ENCODE peak calls at places on chromosomes 6 and 20, in five cellular contexts. One of them, this sample, is unnamed.

GRCh38 chr20:32987044-32987825 is 17.0 kb downstream of the SUN5 start:
- DNase-seq in aorta: no peak
- DNase-seq in NCI-H226: no peak
- DNase-seq in central memory CD4-positive, alpha-beta T cell: no peak
- DNase-seq in AG08396: no peak
- DNase-seq in this sample: no peak

GRCh38 chr20:3749689-3750639 is 17.5 kb downstream of the HSPA12B start:
- DNase-seq in AG08396: peak
- DNase-seq in NCI-H226: no peak
- DNase-seq in central memory CD4-positive, alpha-beta T cell: no peak
- DNase-seq in aorta: no peak
- DNase-seq in this sample: no peak

GRCh38 chr20:41072099-41072798 is 43.6 kb downstream of the TOP1 start:
- DNase-seq in AG08396: peak
- DNase-seq in NCI-H226: peak
- DNase-seq in central memory CD4-positive, alpha-beta T cell: no peak
- DNase-seq in aorta: no peak
- DNase-seq in this sample: no peak

GRCh38 chr6:71252960-71253359 is 35.7 kb upstream of the OGFRL1 start:
- DNase-seq in aorta: no peak
- DNase-seq in AG08396: no peak
- DNase-seq in NCI-H226: no peak
- DNase-seq in central memory CD4-positive, alpha-beta T cell: no peak
- DNase-seq in this sample: no peak

GRCh38 chr6:39426057-39426592 is 103.6 kb upstream of the KCNK16 start:
- DNase-seq in AG08396: peak
- DNase-seq in NCI-H226: peak
- DNase-seq in central memory CD4-positive, alpha-beta T cell: no peak
- DNase-seq in aorta: no peak
- DNase-seq in this sample: no peak

GRCh38 chr6:105608711-105609374 is 206.0 kb upstream of the PREP start:
- DNase-seq in aorta: no peak
- DNase-seq in central memory CD4-positive, alpha-beta T cell: no peak
- DNase-seq in NCI-H226: peak
- DNase-seq in AG08396: peak
- DNase-seq in this sample: no peak

GRCh38 chr6:150680510-150680909 is 80.8 kb downstream of the PLEKHG1 start:
- DNase-seq in aorta: no peak
- DNase-seq in NCI-H226: no peak
- DNase-seq in central memory CD4-positive, alpha-beta T cell: no peak
- DNase-seq in AG08396: no peak
- DNase-seq in this sample: no peak

GRCh38 chr6:169931223-169931760 is 179.9 kb downstream of the ERMARD start:
- DNase-seq in AG08396: no peak
- DNase-seq in aorta: no peak
- DNase-seq in NCI-H226: no peak
- DNase-seq in central memory CD4-positive, alpha-beta T cell: no peak
- DNase-seq in this sample: no peak

GRCh38 chr20:17849901-17850673 is 118.5 kb downstream of the SNX5 start:
- DNase-seq in AG08396: peak
- DNase-seq in NCI-H226: peak
- DNase-seq in aorta: peak
- DNase-seq in central memory CD4-positive, alpha-beta T cell: no peak
- DNase-seq in this sample: no peak

GRCh38 chr6:90720404-90720803 is 133.5 kb upstream of the MAP3K7 start:
- DNase-seq in aorta: no peak
- DNase-seq in AG08396: no peak
- DNase-seq in NCI-H226: peak
- DNase-seq in central memory CD4-positive, alpha-beta T cell: no peak
- DNase-seq in this sample: no peak

GRCh38 chr20:59084041-59084841 is 41.7 kb upstream of the PRELID3B start:
- DNase-seq in aorta: no peak
- DNase-seq in NCI-H226: no peak
- DNase-seq in central memory CD4-positive, alpha-beta T cell: no peak
- DNase-seq in AG08396: no peak
- DNase-seq in this sample: no peak

GRCh38 chr6:112502348-112503130 is 155.4 kb downstream of the RFPL4B start:
- DNase-seq in aorta: no peak
- DNase-seq in AG08396: peak
- DNase-seq in NCI-H226: no peak
- DNase-seq in central memory CD4-positive, alpha-beta T cell: no peak
- DNase-seq in this sample: no peak

GRCh38 chr20:62641749-62642665 is at the start of gene SLCO4A1:
- DNase-seq in central memory CD4-positive, alpha-beta T cell: peak
- DNase-seq in AG08396: peak
- DNase-seq in NCI-H226: peak
- DNase-seq in aorta: peak
- DNase-seq in this sample: no peak

GRCh38 chr6:42043787-42044475 is 6.4 kb upstream of the TAF8 start:
- DNase-seq in NCI-H226: peak
- DNase-seq in AG08396: peak
- DNase-seq in central memory CD4-positive, alpha-beta T cell: peak
- DNase-seq in aorta: peak
- DNase-seq in this sample: peak

GRCh38 chr20:21693322-21693721 is 12.1 kb upstream of the PAX1 start:
- DNase-seq in aorta: no peak
- DNase-seq in central memory CD4-positive, alpha-beta T cell: no peak
- DNase-seq in AG08396: no peak
- DNase-seq in NCI-H226: no peak
- DNase-seq in this sample: no peak

GRCh38 chr20:15919118-15919517 is 654.1 kb downstream of the KIF16B start:
- DNase-seq in AG08396: no peak
- DNase-seq in aorta: no peak
- DNase-seq in NCI-H226: no peak
- DNase-seq in central memory CD4-positive, alpha-beta T cell: no peak
- DNase-seq in this sample: no peak

GRCh38 chr20:49228676-49229075 is 9.5 kb downstream of the DDX27 start:
- DNase-seq in AG08396: no peak
- DNase-seq in NCI-H226: no peak
- DNase-seq in aorta: peak
- DNase-seq in central memory CD4-positive, alpha-beta T cell: no peak
- DNase-seq in this sample: no peak

GRCh38 chr6:111757342-111757741 is 115.9 kb downstream of the FYN start:
- DNase-seq in aorta: no peak
- DNase-seq in NCI-H226: peak
- DNase-seq in central memory CD4-positive, alpha-beta T cell: peak
- DNase-seq in AG08396: no peak
- DNase-seq in this sample: no peak

GRCh38 chr20:33868571-33868970 is 57.4 kb downstream of the CHMP4B start:
- DNase-seq in NCI-H226: no peak
- DNase-seq in AG08396: no peak
- DNase-seq in central memory CD4-positive, alpha-beta T cell: no peak
- DNase-seq in aorta: no peak
- DNase-seq in this sample: no peak

GRCh38 chr6:57324538-57324937 is 7.1 kb downstream of the PRIM2 start:
- DNase-seq in NCI-H226: no peak
- DNase-seq in AG08396: peak
- DNase-seq in central memory CD4-positive, alpha-beta T cell: peak
- DNase-seq in aorta: no peak
- DNase-seq in this sample: no peak

GRCh38 chr20:48631114-48632016 is 196.4 kb downstream of the PREX1 start:
- DNase-seq in AG08396: peak
- DNase-seq in central memory CD4-positive, alpha-beta T cell: no peak
- DNase-seq in NCI-H226: peak
- DNase-seq in aorta: no peak
- DNase-seq in this sample: no peak

GRCh38 chr6:91081452-91082067 is 494.7 kb upstream of the MAP3K7 start:
- DNase-seq in central memory CD4-positive, alpha-beta T cell: no peak
- DNase-seq in AG08396: peak
- DNase-seq in NCI-H226: peak
- DNase-seq in aorta: no peak
- DNase-seq in this sample: no peak

GRCh38 chr6:2073476-2073875 is 171.9 kb downstream of the GMDS start:
- DNase-seq in NCI-H226: no peak
- DNase-seq in aorta: no peak
- DNase-seq in AG08396: no peak
- DNase-seq in central memory CD4-positive, alpha-beta T cell: no peak
- DNase-seq in this sample: no peak

GRCh38 chr6:78397537-78397936 is 469.8 kb upstream of the IRAK1BP1 start:
- DNase-seq in aorta: no peak
- DNase-seq in NCI-H226: no peak
- DNase-seq in central memory CD4-positive, alpha-beta T cell: no peak
- DNase-seq in AG08396: no peak
- DNase-seq in this sample: no peak

GRCh38 chr6:33790306-33790855 is 1.5 kb upstream of the LEMD2 start:
- DNase-seq in AG08396: no peak
- DNase-seq in central memory CD4-positive, alpha-beta T cell: no peak
- DNase-seq in NCI-H226: no peak
- DNase-seq in aorta: no peak
- DNase-seq in this sample: no peak

GRCh38 chr6:37990762-37991525 is 171.4 kb downstream of the ZFAND3 start:
- DNase-seq in central memory CD4-positive, alpha-beta T cell: no peak
- DNase-seq in aorta: no peak
- DNase-seq in AG08396: peak
- DNase-seq in NCI-H226: peak
- DNase-seq in this sample: no peak

GRCh38 chr6:114042267-114043075 is 71.5 kb upstream of the HDAC2 start:
- DNase-seq in central memory CD4-positive, alpha-beta T cell: no peak
- DNase-seq in aorta: no peak
- DNase-seq in NCI-H226: no peak
- DNase-seq in AG08396: no peak
- DNase-seq in this sample: no peak

GRCh38 chr20:47546184-47547033 is 44.7 kb downstream of the NCOA3 start:
- DNase-seq in NCI-H226: no peak
- DNase-seq in AG08396: peak
- DNase-seq in aorta: no peak
- DNase-seq in central memory CD4-positive, alpha-beta T cell: no peak
- DNase-seq in this sample: no peak

GRCh38 chr6:44131880-44132279 is 4.5 kb downstream of the TMEM63B start:
- DNase-seq in aorta: no peak
- DNase-seq in AG08396: no peak
- DNase-seq in NCI-H226: no peak
- DNase-seq in central memory CD4-positive, alpha-beta T cell: no peak
- DNase-seq in this sample: no peak

GRCh38 chr6:100349366-100349765 is 115.4 kb downstream of the SIM1 start:
- DNase-seq in NCI-H226: no peak
- DNase-seq in AG08396: no peak
- DNase-seq in central memory CD4-positive, alpha-beta T cell: no peak
- DNase-seq in aorta: no peak
- DNase-seq in this sample: no peak

GRCh38 chr20:41476013-41476441 is 109.4 kb upstream of the EMILIN3 start:
- DNase-seq in aorta: no peak
- DNase-seq in AG08396: peak
- DNase-seq in central memory CD4-positive, alpha-beta T cell: no peak
- DNase-seq in NCI-H226: peak
- DNase-seq in this sample: no peak

GRCh38 chr6:134034951-134035822 is 17.2 kb downstream of the SLC2A12 start:
- DNase-seq in NCI-H226: no peak
- DNase-seq in aorta: no peak
- DNase-seq in AG08396: no peak
- DNase-seq in central memory CD4-positive, alpha-beta T cell: no peak
- DNase-seq in this sample: no peak

GRCh38 chr6:89986650-89987074 is 92.4 kb downstream of the GJA10 start:
- DNase-seq in AG08396: peak
- DNase-seq in NCI-H226: no peak
- DNase-seq in central memory CD4-positive, alpha-beta T cell: no peak
- DNase-seq in aorta: no peak
- DNase-seq in this sample: no peak

GRCh38 chr6:1028744-1029143 is 283.2 kb upstream of the FOXQ1 start:
- DNase-seq in aorta: no peak
- DNase-seq in central memory CD4-positive, alpha-beta T cell: no peak
- DNase-seq in AG08396: no peak
- DNase-seq in NCI-H226: no peak
- DNase-seq in this sample: no peak

GRCh38 chr6:161449521-161449920 is 175.7 kb upstream of the AGPAT4 start:
- DNase-seq in AG08396: no peak
- DNase-seq in aorta: no peak
- DNase-seq in NCI-H226: no peak
- DNase-seq in central memory CD4-positive, alpha-beta T cell: no peak
- DNase-seq in this sample: no peak

GRCh38 chr6:42783876-42784738 is 2.3 kb downstream of the BICRAL start:
- DNase-seq in NCI-H226: no peak
- DNase-seq in aorta: no peak
- DNase-seq in AG08396: no peak
- DNase-seq in central memory CD4-positive, alpha-beta T cell: peak
- DNase-seq in this sample: no peak

GRCh38 chr6:163087981-163088380 is 326.5 kb upstream of the QKI start:
- DNase-seq in NCI-H226: no peak
- DNase-seq in aorta: no peak
- DNase-seq in central memory CD4-positive, alpha-beta T cell: no peak
- DNase-seq in AG08396: no peak
- DNase-seq in this sample: no peak

GRCh38 chr6:26403888-26404287 is 1.8 kb downstream of the BTN3A1 start:
- DNase-seq in AG08396: no peak
- DNase-seq in aorta: no peak
- DNase-seq in NCI-H226: no peak
- DNase-seq in central memory CD4-positive, alpha-beta T cell: no peak
- DNase-seq in this sample: no peak

GRCh38 chr6:52508261-52508739 is 68.6 kb downstream of the TRAM2 start:
- DNase-seq in aorta: no peak
- DNase-seq in NCI-H226: no peak
- DNase-seq in central memory CD4-positive, alpha-beta T cell: no peak
- DNase-seq in AG08396: no peak
- DNase-seq in this sample: no peak